ENCODE peak calls at places on chromosomes 12 and 14, in five cellular contexts. G, D, K, O and L are unnamed samples.

GRCh38 chr14:86838363-86838762 is 1154.6 kb downstream of the GALC start:
- DNase-seq in G (no peak), D (no peak), K (no peak), O (no peak), L (no peak)

GRCh38 chr12:44960423-44960822 is 84.3 kb upstream of the NELL2 start:
- DNase-seq in G (no peak), D (no peak), K (no peak), O (no peak), L (no peak)

GRCh38 chr12:80166751-80167150 is 67.4 kb downstream of the OTOGL start:
- DNase-seq in G (no peak), D (no peak), K (no peak), O (no peak), L (no peak)

GRCh38 chr12:123813349-123813748 is 51.2 kb downstream of the DNAH10 start:
- DNase-seq in G (no peak), D (no peak), K (no peak), O (no peak), L (no peak)

GRCh38 chr14:89428163-89428523 is 11.1 kb upstream of the FOXN3 start:
- DNase-seq in G (no peak), D (no peak), K (no peak), O (no peak), L (no peak)

GRCh38 chr12:131830335-131831020 is 2.3 kb downstream of the MMP17 start:
- DNase-seq in G (peak; percentile 65), D (peak; percentile 90), K (peak; percentile 57), O (peak; percentile 74), L (peak; percentile 78)

GRCh38 chr12:94545937-94546771 is 86.5 kb upstream of the CEP83 start:
- DNase-seq in G (peak; percentile 68), D (no peak), K (peak; percentile 28), O (peak; percentile 42), L (peak; percentile 66)

GRCh38 chr14:61408498-61408897 is 87.1 kb downstream of the PRKCH start:
- DNase-seq in G (no peak), D (no peak), K (no peak), O (no peak), L (no peak)

GRCh38 chr12:25250744-25251730 is at the start of gene KRAS:
- DNase-seq in G (peak; percentile 96), D (peak; percentile 97), K (peak; percentile 94), O (peak; percentile 97), L (peak; percentile 98)

GRCh38 chr14:69547701-69548348 is 26.8 kb downstream of the CCDC177 start:
- DNase-seq in G (no peak), D (no peak), K (no peak), O (no peak), L (peak; percentile 9)

GRCh38 chr12:21559855-21560569 is 33.9 kb downstream of the SPX start:
- DNase-seq in G (no peak), D (no peak), K (no peak), O (no peak), L (peak; percentile 5)

GRCh38 chr12:123854918-123855317 is 92.8 kb downstream of the DNAH10 start:
- DNase-seq in G (no peak), D (no peak), K (peak; percentile 31), O (no peak), L (no peak)

GRCh38 chr14:101237241-101237616 is 324.1 kb upstream of the DIO3 start:
- DNase-seq in G (no peak), D (peak; percentile 76), K (no peak), O (no peak), L (no peak)

GRCh38 chr14:59425322-59425945 is 39.7 kb downstream of the GPR135 start:
- DNase-seq in G (no peak), D (no peak), K (peak; percentile 49), O (peak; percentile 37), L (no peak)

GRCh38 chr14:88834883-88835431 is 10.5 kb downstream of the TTC8 start:
- DNase-seq in G (no peak), D (no peak), K (no peak), O (no peak), L (peak; percentile 85)

GRCh38 chr12:20602671-20603402 is 92.3 kb upstream of the SLCO1C1 start:
- DNase-seq in G (no peak), D (no peak), K (no peak), O (no peak), L (peak; percentile 83)

GRCh38 chr14:88470542-88471440 is 84.0 kb downstream of the PTPN21 start:
- DNase-seq in G (no peak), D (no peak), K (no peak), O (no peak), L (peak; percentile 38)

GRCh38 chr12:120181991-120182631 is 12.4 kb downstream of the GCN1 start:
- DNase-seq in G (peak; percentile 51), D (no peak), K (no peak), O (no peak), L (peak; percentile 55)

GRCh38 chr12:9951026-9951652 is 19.0 kb upstream of the CLEC2A start:
- DNase-seq in G (no peak), D (no peak), K (peak; percentile 33), O (no peak), L (no peak)

GRCh38 chr12:131242741-131243496 is 289.2 kb downstream of the ADGRD1 start:
- DNase-seq in G (no peak), D (no peak), K (peak; percentile 26), O (no peak), L (no peak)

GRCh38 chr12:108804361-108804949 is 52.9 kb downstream of the SSH1 start:
- DNase-seq in G (no peak), D (no peak), K (peak; percentile 12), O (peak; percentile 66), L (peak; percentile 98)

GRCh38 chr12:6626654-6627283 is 9.0 kb downstream of the LPAR5 start:
- DNase-seq in G (no peak), D (no peak), K (no peak), O (no peak), L (no peak)

GRCh38 chr12:16350682-16351081 is 3.2 kb downstream of the MGST1 start:
- DNase-seq in G (peak; percentile 80), D (no peak), K (peak; percentile 75), O (no peak), L (peak; percentile 94)

GRCh38 chr14:64935508-64935907 is 7.0 kb downstream of the GPX2 start:
- DNase-seq in G (no peak), D (no peak), K (no peak), O (no peak), L (no peak)

GRCh38 chr14:68574906-68575305 is 218.0 kb downstream of the ZFP36L1 start:
- DNase-seq in G (no peak), D (no peak), K (no peak), O (no peak), L (peak; percentile 48)

GRCh38 chr12:123900898-123901376 is 71.7 kb downstream of the CCDC92 start:
- DNase-seq in G (no peak), D (no peak), K (no peak), O (no peak), L (peak; percentile 5)

GRCh38 chr14:61355892-61356325 is 34.5 kb downstream of the PRKCH start:
- DNase-seq in G (peak; percentile 74), D (peak; percentile 80), K (no peak), O (peak; percentile 80), L (peak; percentile 50)

GRCh38 chr14:35766700-35767082 is 42.4 kb downstream of the RALGAPA1 start:
- DNase-seq in G (no peak), D (no peak), K (no peak), O (no peak), L (no peak)
- H3K4me3 ChIP-seq in G (no peak overlapping the region), D (no peak overlapping the region), K (no peak overlapping the region), O (no peak overlapping the region), L (no peak overlapping the region)

GRCh38 chr14:25833341-25834121 is 764.3 kb downstream of the NOVA1 start:
- DNase-seq in G (no peak), D (no peak), K (peak; percentile 21), O (no peak), L (peak; percentile 29)
- TF ChIP-seq CTCF in G (no peak), D (no peak), K (peak; percentile 14), O (no peak), L (peak; percentile 55)

DNA sequence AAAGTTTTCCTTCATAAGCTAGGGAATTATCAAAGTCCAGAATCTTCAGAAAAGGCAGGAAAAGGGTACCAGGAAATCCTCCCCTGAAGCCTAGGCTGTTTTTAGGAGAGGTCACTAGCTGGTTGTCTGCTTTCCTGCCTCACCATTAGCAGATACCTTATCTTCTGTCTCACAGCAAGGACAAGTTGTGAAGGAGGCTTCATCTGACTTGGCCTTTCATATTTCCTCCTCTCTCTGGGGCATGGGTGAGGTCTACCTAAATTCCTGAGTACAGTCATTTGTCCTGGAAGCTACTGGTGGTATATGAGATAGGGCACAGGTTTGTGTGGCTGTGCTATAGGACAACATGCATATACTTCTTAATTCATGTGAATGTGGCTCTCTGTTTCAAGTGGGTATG is 2.3 kb downstream of the FOXJ2 start:
- DNase-seq in G (no peak), D (no peak), K (no peak), O (no peak), L (no peak)
- H3K4me3 ChIP-seq in G (no peak overlapping the region), D (peak overlapping the region; percentile 94), K (no peak overlapping the region), O (peak overlapping the region; percentile 70), L (no peak overlapping the region)

GRCh38 chr12:67415473-67415872 is 146.3 kb downstream of the CAND1 start:
- DNase-seq in G (no peak), D (no peak), K (no peak), O (peak; percentile 33), L (peak; percentile 52)
- TF ChIP-seq CTCF in G (no peak), D (no peak), K (no peak), O (no peak), L (peak; percentile 62)

DNA sequence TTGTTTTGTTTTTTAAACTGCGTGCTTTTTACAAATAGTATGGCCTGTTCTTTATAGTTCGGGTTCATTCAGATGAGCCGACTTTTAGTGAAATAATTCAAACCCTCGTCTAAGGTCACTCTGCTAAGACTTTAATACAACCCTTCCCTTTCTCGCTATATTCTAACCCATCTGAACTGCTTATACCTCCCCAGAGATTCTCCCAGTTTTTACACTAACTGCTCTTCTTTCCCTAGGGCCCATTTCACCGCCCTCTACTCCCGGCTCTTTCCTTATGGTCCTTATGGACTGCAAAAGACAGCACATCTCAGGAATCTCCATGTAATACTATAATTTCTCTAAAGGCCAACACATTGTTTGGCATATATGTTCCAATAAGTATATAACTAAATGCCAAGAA is 2.1 kb downstream of the MAPK1IP1L start:
- DNase-seq in G (no peak), D (no peak), K (no peak), O (no peak), L (no peak)
- H3K4me3 ChIP-seq in G (no peak overlapping the region), D (no peak overlapping the region), K (no peak overlapping the region), O (no peak overlapping the region), L (peak overlapping the region; percentile 100)